ENCODE peak calls at places on chromosomes 5 and 9, in five cellular contexts. V, Y, G, C and W are unnamed samples.

GRCh38 chr9:2872307-2872940 is 28.5 kb upstream of the PUM3 start:
- DNase-seq in V (peak; percentile 53), Y (peak; percentile 24), G (no peak), C (no peak), W (no peak)

GRCh38 chr5:169126376-169127043 is 174.4 kb downstream of the SLIT3 start:
- DNase-seq in V (peak; percentile 40), Y (peak; percentile 62), G (no peak), C (no peak), W (no peak)

GRCh38 chr9:112360047-112360804 is 19.7 kb upstream of the HSDL2 start:
- DNase-seq in V (peak; percentile 41), Y (peak; percentile 73), G (no peak), C (no peak), W (no peak)

GRCh38 chr9:93086445-93087224 is 9.4 kb upstream of the CARD19 start:
- DNase-seq in V (no peak), Y (no peak), G (no peak), C (no peak), W (no peak)

GRCh38 chr5:85732185-85732584 is 885.6 kb upstream of the COX7C start:
- DNase-seq in V (no peak), Y (no peak), G (no peak), C (no peak), W (no peak)

GRCh38 chr5:181194489-181195248 is 10.3 kb downstream of the TRIM7 start:
- DNase-seq in V (no peak), Y (no peak), G (no peak), C (no peak), W (no peak)

GRCh38 chr5:122665087-122665486 is 109.8 kb upstream of the SNX2 start:
- DNase-seq in V (no peak), Y (peak; percentile 14), G (no peak), C (no peak), W (no peak)

GRCh38 chr9:12989669-12990068 is 214.8 kb downstream of the LURAP1L start:
- DNase-seq in V (no peak), Y (no peak), G (no peak), C (no peak), W (no peak)